ENCODE peak calls at places on chromosomes 7 and 10, in nine cellular contexts. O is OCI-LY7, U is HCT116, T is GM23248, E is SK-N-SH, Z is Karpas-422, B is PC-3, R is hepatocyte, P is MM.1S. Y is an unnamed sample.

GRCh38 chr10:44033008-44033407 is 351.9 kb downstream of the CXCL12 start:
- DNase-seq in U (no peak), E (no peak), T (peak; percentile 51), B (peak; percentile 7), Z (no peak), P (no peak), R (no peak), O (no peak), Y (no peak)

GRCh38 chr7:157670490-157671357 is 333.9 kb downstream of the DNAJB6 start:
- DNase-seq in R (no peak), O (no peak), U (no peak), B (peak; percentile 15), Z (no peak), T (no peak), P (no peak), E (no peak), Y (no peak)

GRCh38 chr10:29757551-29758297 is 123.0 kb upstream of the SVIL start:
- DNase-seq in P (no peak), E (no peak), U (peak; percentile 85), R (peak; percentile 72), Z (no peak), O (no peak), B (peak; percentile 91), T (peak; percentile 16), Y (no peak)

GRCh38 chr10:125373546-125373945 is 213.2 kb upstream of the CTBP2 start:
- DNase-seq in B (no peak), E (no peak), Z (no peak), R (no peak), O (no peak), P (no peak), T (no peak), U (no peak), Y (no peak)

GRCh38 chr10:69652857-69653199 is 22.8 kb downstream of the FAM241B start:
- DNase-seq in U (no peak), B (no peak), T (no peak), Z (no peak), E (no peak), O (no peak), R (no peak), P (no peak), Y (no peak)

GRCh38 chr7:73905360-73905759 is 44.4 kb downstream of the TMEM270 start:
- DNase-seq in B (no peak), E (peak; percentile 58), R (no peak), O (no peak), Z (no peak), T (no peak), U (no peak), P (no peak), Y (no peak)

GRCh38 chr7:157565981-157566630 is 229.3 kb downstream of the DNAJB6 start:
- DNase-seq in P (no peak), Z (no peak), E (no peak), R (no peak), U (no peak), B (no peak), O (no peak), T (no peak), Y (no peak)

GRCh38 chr7:5217396-5217795 is 27.4 kb downstream of the WIPI2 start:
- DNase-seq in E (no peak), O (no peak), R (no peak), U (no peak), B (no peak), P (no peak), T (no peak), Z (no peak), Y (no peak)

GRCh38 chr7:106609416-106609815 is 51.5 kb downstream of the CCDC71L start:
- DNase-seq in P (no peak), O (no peak), B (peak; percentile 51), E (no peak), U (no peak), Z (no peak), R (no peak), T (peak; percentile 89), Y (no peak)

GRCh38 chr7:134947329-134947728 is 39.0 kb upstream of the AGBL3 start:
- DNase-seq in R (no peak), E (no peak), Z (no peak), P (no peak), O (no peak), T (no peak), B (no peak), U (no peak), Y (no peak)

GRCh38 chr7:114818501-114818900 is 103.4 kb upstream of the MDFIC start:
- DNase-seq in U (peak; percentile 22), P (no peak), R (no peak), B (peak; percentile 62), O (no peak), T (peak; percentile 90), E (no peak), Z (no peak), Y (no peak)

GRCh38 chr10:132708936-132709335 is 77.0 kb downstream of the NKX6-2 start:
- DNase-seq in U (no peak), Z (no peak), O (no peak), T (no peak), B (no peak), R (no peak), E (no peak), P (no peak), Y (no peak)

GRCh38 chr10:111600772-111601171 is 523.9 kb downstream of the ADRA2A start:
- DNase-seq in B (no peak), Z (no peak), R (peak; percentile 7), U (no peak), T (no peak), E (no peak), O (no peak), P (no peak), Y (peak; percentile 4)

GRCh38 chr10:31768467-31768866 is 160.2 kb downstream of the ARHGAP12 start:
- DNase-seq in O (no peak), E (no peak), U (no peak), P (no peak), R (no peak), B (peak; percentile 30), T (peak; percentile 69), Z (no peak), Y (no peak)

GRCh38 chr10:23095404-23095965 is at the start of gene MSRB2:
- DNase-seq in B (peak; percentile 81), E (peak; percentile 96), Z (peak; percentile 95), T (peak; percentile 96), O (peak; percentile 87), R (peak; percentile 99), U (peak; percentile 89), P (peak; percentile 90), Y (peak; percentile 98)
- H4K20me1 ChIP-seq in B (no peaks in the 10 kb centered on the region), E (no peaks in the 10 kb centered on the region), Z (peaks cover 8% of the 10 kb centered on the region), T (no peaks in the 10 kb centered on the region), O (no peaks in the 10 kb centered on the region), R (no peaks in the 10 kb centered on the region), U (no peaks in the 10 kb centered on the region), P (no peaks in the 10 kb centered on the region), Y (no peaks in the 10 kb centered on the region)

DNA sequence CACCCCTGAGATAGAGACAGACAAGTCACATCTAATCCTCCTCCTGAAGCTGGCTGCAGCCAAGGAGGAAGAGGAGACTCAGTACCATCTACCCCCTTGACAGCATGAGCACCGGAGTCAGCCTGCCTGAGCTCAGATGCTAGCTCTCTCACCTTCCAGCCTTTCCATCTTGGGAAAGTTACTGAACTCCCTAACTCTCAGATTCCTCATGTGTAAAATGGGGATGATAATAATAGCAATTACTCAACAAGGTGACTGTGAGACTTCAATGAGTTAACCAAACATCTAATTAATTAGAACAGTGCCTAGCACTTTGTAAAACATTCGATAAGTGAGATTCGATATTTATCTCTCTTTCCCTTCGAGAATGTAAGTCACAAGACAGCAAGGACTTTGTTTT is 6.4 kb downstream of the KDM7A start:
- DNase-seq in R (no peak), B (no peak), O (no peak), E (no peak), U (no peak), Z (no peak), T (no peak), P (no peak), Y (peak; percentile 9)
- H3K4me1 ChIP-seq in R (no peaks in the 10 kb centered on the region), B (peaks cover 4% of the 10 kb centered on the region), O (no peaks in the 10 kb centered on the region), E (no peaks in the 10 kb centered on the region), U (peaks cover 5% of the 10 kb centered on the region), Z (peaks cover 3% of the 10 kb centered on the region), T (peaks cover 26% of the 10 kb centered on the region), P (peaks cover 3% of the 10 kb centered on the region), Y (no peaks in the 10 kb centered on the region)

GRCh38 chr7:13235961-13236360 is 548.5 kb downstream of the ARL4A start:
- DNase-seq in E (no peak), R (no peak), Z (no peak), T (no peak), P (no peak), B (no peak), U (no peak), O (no peak), Y (no peak)
- H3K9me2 ChIP-seq in E (no peaks in the 10 kb centered on the region), R (no peaks in the 10 kb centered on the region), Z (no peaks in the 10 kb centered on the region), T (no peaks in the 10 kb centered on the region), P (no peaks in the 10 kb centered on the region), B (no peaks in the 10 kb centered on the region), U (no peaks in the 10 kb centered on the region), O (no peaks in the 10 kb centered on the region), Y (no peaks in the 10 kb centered on the region)

GRCh38 chr7:70599446-70600190 is 532.3 kb upstream of the GALNT17 start:
- DNase-seq in T (no peak), P (no peak), Z (no peak), B (no peak), R (no peak), U (no peak), O (no peak), E (no peak), Y (peak; percentile 40)

GRCh38 chr7:70596575-70596891 is 535.4 kb upstream of the GALNT17 start:
- DNase-seq in E (peak; percentile 48), T (no peak), Z (no peak), B (no peak), R (no peak), O (no peak), U (no peak), P (no peak), Y (no peak)

GRCh38 chr7:70598976-70599375 is 533.0 kb upstream of the GALNT17 start:
- DNase-seq in Z (no peak), T (peak; percentile 70), U (no peak), R (peak; percentile 77), E (no peak), P (no peak), B (no peak), O (no peak), Y (no peak)

GRCh38 chr7:70597071-70597470 is 534.9 kb upstream of the GALNT17 start:
- DNase-seq in P (no peak), U (no peak), O (no peak), R (no peak), T (no peak), B (no peak), Z (no peak), E (no peak), Y (no peak)

DNA sequence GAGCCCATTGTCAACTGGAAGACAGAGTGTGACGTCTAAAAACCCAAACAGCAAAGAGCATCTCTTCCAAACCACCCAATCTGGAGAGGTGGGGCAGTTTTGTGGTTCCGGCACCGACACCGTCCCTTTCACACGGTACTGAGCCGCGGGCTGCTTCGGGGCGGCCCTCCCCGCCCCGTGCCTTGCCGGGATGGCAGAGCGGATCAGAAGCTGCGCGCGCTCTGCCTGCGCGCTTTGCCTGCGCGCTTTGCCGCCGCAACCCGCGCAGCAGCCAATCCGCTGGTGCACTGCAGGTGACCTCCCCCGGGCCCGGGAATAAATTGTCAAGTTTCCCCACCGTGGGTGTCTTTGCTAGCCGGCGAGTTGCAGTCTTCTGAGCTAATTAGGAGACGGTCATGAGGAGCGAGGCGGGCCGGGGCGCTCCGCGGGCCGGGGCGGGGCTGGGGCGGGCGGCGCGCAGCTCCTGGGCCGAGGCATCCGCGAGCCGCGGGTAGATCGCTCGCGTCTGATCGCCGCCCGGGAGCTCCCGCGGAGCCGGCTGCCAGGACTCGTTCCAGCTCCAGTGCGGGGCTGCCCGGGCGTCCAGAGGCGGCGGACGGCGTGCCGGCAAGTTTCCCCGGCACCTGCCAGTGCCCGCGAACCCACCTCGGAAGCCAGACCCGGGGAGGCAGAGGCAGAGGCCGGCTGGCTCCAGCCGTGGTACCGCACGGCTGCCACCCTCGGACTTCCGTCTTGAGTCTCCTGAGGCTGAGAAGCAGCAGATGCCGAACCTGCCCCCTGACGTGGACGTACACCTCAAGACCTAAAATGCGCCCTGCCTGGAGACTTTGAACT is 536.0 kb upstream of the GALNT17 start:
- DNase-seq in E (peak; percentile 89), T (peak; percentile 31), R (peak; percentile 36), Z (no peak), B (no peak), O (no peak), U (no peak), P (peak; percentile 27), Y (peak; percentile 71)
- H4K20me1 ChIP-seq in E (no peaks in the 10 kb centered on the region), T (no peaks in the 10 kb centered on the region), R (no peaks in the 10 kb centered on the region), Z (no peaks in the 10 kb centered on the region), B (no peaks in the 10 kb centered on the region), O (no peaks in the 10 kb centered on the region), U (no peaks in the 10 kb centered on the region), P (no peaks in the 10 kb centered on the region), Y (peaks cover 2% of the 10 kb centered on the region)

Y was measured in GM23338.